ENCODE peak calls at places on chromosomes 4 and X, in ten cellular contexts. One of them, this sample, is unnamed.

GRCh38 chrX:136608295-136608933 is 39.5 kb upstream of the CD40LG start:
- DNase-seq in SK-N-SH: no peak
- DNase-seq in colonic mucosa: peak; percentile 29
- DNase-seq in aorta: peak; percentile 51
- DNase-seq in PC-9: no peak
- DNase-seq in PC-3: peak; percentile 57
- DNase-seq in lower lobe of right lung: peak; percentile 46
- DNase-seq in adrenal gland: peak; percentile 29
- DNase-seq in transverse colon: peak; percentile 64
- DNase-seq in mesenchymal stem cell: no peak
- DNase-seq in this sample: peak; percentile 44

GRCh38 chr4:55745014-55745413 is 74.6 kb upstream of the EXOC1L start:
- DNase-seq in PC-3: no peak
- DNase-seq in colonic mucosa: no peak
- DNase-seq in transverse colon: no peak
- DNase-seq in lower lobe of right lung: no peak
- DNase-seq in adrenal gland: no peak
- DNase-seq in SK-N-SH: no peak
- DNase-seq in mesenchymal stem cell: no peak
- DNase-seq in PC-9: no peak
- DNase-seq in aorta: no peak
- DNase-seq in this sample: no peak

GRCh38 chr4:26248647-26249046 is 72.2 kb upstream of the RBPJ start:
- DNase-seq in lower lobe of right lung: no peak
- DNase-seq in adrenal gland: peak; percentile 22
- DNase-seq in PC-3: no peak
- DNase-seq in mesenchymal stem cell: peak; percentile 48
- DNase-seq in transverse colon: peak; percentile 21
- DNase-seq in PC-9: no peak
- DNase-seq in colonic mucosa: peak; percentile 50
- DNase-seq in aorta: no peak
- DNase-seq in SK-N-SH: peak; percentile 46
- DNase-seq in this sample: no peak

GRCh38 chrX:40005290-40006011 is 92.3 kb downstream of the BCOR start:
- DNase-seq in adrenal gland: no peak
- DNase-seq in PC-3: no peak
- DNase-seq in SK-N-SH: no peak
- DNase-seq in lower lobe of right lung: no peak
- DNase-seq in colonic mucosa: no peak
- DNase-seq in aorta: no peak
- DNase-seq in transverse colon: no peak
- DNase-seq in PC-9: no peak
- DNase-seq in mesenchymal stem cell: no peak
- DNase-seq in this sample: no peak

GRCh38 chrX:130091976-130092522 is 18.2 kb downstream of the ELF4 start:
- DNase-seq in aorta: peak; percentile 71
- DNase-seq in SK-N-SH: no peak
- DNase-seq in transverse colon: peak; percentile 83
- DNase-seq in mesenchymal stem cell: no peak
- DNase-seq in lower lobe of right lung: peak; percentile 78
- DNase-seq in colonic mucosa: peak; percentile 75
- DNase-seq in PC-9: no peak
- DNase-seq in adrenal gland: no peak
- DNase-seq in PC-3: no peak
- DNase-seq in this sample: peak; percentile 77

GRCh38 chr4:123327846-123328447 is 68.6 kb upstream of the SPRY1 start:
- DNase-seq in transverse colon: no peak
- DNase-seq in lower lobe of right lung: no peak
- DNase-seq in mesenchymal stem cell: no peak
- DNase-seq in adrenal gland: no peak
- DNase-seq in colonic mucosa: no peak
- DNase-seq in PC-9: no peak
- DNase-seq in PC-3: no peak
- DNase-seq in aorta: no peak
- DNase-seq in SK-N-SH: no peak
- DNase-seq in this sample: no peak

GRCh38 chrX:69153060-69153730 is 12.1 kb downstream of the PJA1 start:
- DNase-seq in mesenchymal stem cell: peak; percentile 88
- DNase-seq in SK-N-SH: peak; percentile 15
- DNase-seq in lower lobe of right lung: no peak
- DNase-seq in PC-3: no peak
- DNase-seq in adrenal gland: peak; percentile 32
- DNase-seq in PC-9: peak; percentile 53
- DNase-seq in aorta: peak; percentile 56
- DNase-seq in colonic mucosa: peak; percentile 28
- DNase-seq in transverse colon: no peak
- DNase-seq in this sample: no peak

GRCh38 chr4:5385741-5386251 is 322.6 kb downstream of the EVC2 start:
- DNase-seq in PC-3: no peak
- DNase-seq in adrenal gland: no peak
- DNase-seq in aorta: no peak
- DNase-seq in colonic mucosa: peak; percentile 81
- DNase-seq in SK-N-SH: no peak
- DNase-seq in transverse colon: peak; percentile 80
- DNase-seq in PC-9: no peak
- DNase-seq in lower lobe of right lung: no peak
- DNase-seq in mesenchymal stem cell: no peak
- DNase-seq in this sample: no peak

GRCh38 chr4:183161630-183162029 is 62.6 kb downstream of the WWC2 start:
- DNase-seq in lower lobe of right lung: no peak
- DNase-seq in colonic mucosa: no peak
- DNase-seq in transverse colon: no peak
- DNase-seq in adrenal gland: no peak
- DNase-seq in SK-N-SH: no peak
- DNase-seq in aorta: no peak
- DNase-seq in PC-3: no peak
- DNase-seq in PC-9: no peak
- DNase-seq in mesenchymal stem cell: no peak
- DNase-seq in this sample: no peak

DNA sequence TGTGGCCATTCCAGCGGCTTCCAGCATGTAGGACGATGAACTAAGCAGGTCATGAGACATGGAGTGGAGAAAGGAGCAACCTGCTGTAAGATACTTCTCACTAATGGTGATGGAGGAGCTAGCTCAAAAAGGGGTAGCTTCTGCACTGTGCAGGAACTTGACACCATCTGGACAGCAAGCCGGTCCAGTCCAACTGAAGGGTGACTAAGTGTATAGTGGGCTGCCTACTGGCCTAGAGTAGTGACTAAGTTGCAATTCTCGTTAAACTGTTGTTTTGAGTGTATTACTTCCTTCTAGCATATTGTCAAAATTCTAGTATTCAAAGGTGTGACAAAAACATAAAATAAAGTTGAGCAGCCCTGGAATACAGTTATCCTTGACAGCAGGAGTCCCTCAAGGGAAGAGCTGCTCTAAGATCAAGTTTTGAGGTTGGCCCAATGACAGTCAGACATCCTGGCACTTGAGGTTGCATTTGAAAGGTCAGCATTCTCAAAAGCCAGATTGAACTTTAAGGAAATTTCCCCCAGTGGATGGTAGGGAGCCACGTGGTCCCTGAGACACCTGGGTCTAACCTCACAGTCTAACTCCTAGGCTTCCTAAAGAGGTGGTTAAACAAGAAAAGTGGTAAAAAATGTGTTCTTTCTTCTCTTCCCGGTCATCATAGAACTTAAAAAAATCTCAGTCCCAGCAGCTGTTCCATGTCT is 8.0 kb downstream of the CETN2 start:
- DNase-seq in SK-N-SH: no peak
- DNase-seq in lower lobe of right lung: no peak
- DNase-seq in colonic mucosa: no peak
- DNase-seq in mesenchymal stem cell: no peak
- DNase-seq in transverse colon: no peak
- DNase-seq in PC-3: peak; percentile 62
- DNase-seq in adrenal gland: no peak
- DNase-seq in PC-9: no peak
- DNase-seq in aorta: no peak
- DNase-seq in this sample: no peak
- H3K9me3 ChIP-seq in SK-N-SH: no peaks in the 10 kb centered on the region
- H3K9me3 ChIP-seq in lower lobe of right lung: no peaks in the 10 kb centered on the region
- H3K9me3 ChIP-seq in colonic mucosa: no peaks in the 10 kb centered on the region
- H3K9me3 ChIP-seq in mesenchymal stem cell: no peaks in the 10 kb centered on the region
- H3K9me3 ChIP-seq in transverse colon: no peaks in the 10 kb centered on the region
- H3K9me3 ChIP-seq in PC-3: no peaks in the 10 kb centered on the region
- H3K9me3 ChIP-seq in adrenal gland: no peaks in the 10 kb centered on the region
- H3K9me3 ChIP-seq in PC-9: no peaks in the 10 kb centered on the region
- H3K9me3 ChIP-seq in aorta: no peaks in the 10 kb centered on the region
- H3K9me3 ChIP-seq in this sample: no peaks in the 10 kb centered on the region

GRCh38 chrX:119094819-119095218 is 22.0 kb downstream of the CT47C1 start:
- DNase-seq in lower lobe of right lung: no peak
- DNase-seq in PC-9: no peak
- DNase-seq in colonic mucosa: no peak
- DNase-seq in aorta: no peak
- DNase-seq in adrenal gland: no peak
- DNase-seq in SK-N-SH: no peak
- DNase-seq in mesenchymal stem cell: no peak
- DNase-seq in transverse colon: no peak
- DNase-seq in PC-3: no peak
- DNase-seq in this sample: no peak
- H3K9me3 ChIP-seq in lower lobe of right lung: no peaks in the 10 kb centered on the region
- H3K9me3 ChIP-seq in PC-9: no peaks in the 10 kb centered on the region
- H3K9me3 ChIP-seq in colonic mucosa: no peaks in the 10 kb centered on the region
- H3K9me3 ChIP-seq in aorta: no peaks in the 10 kb centered on the region
- H3K9me3 ChIP-seq in adrenal gland: no peaks in the 10 kb centered on the region
- H3K9me3 ChIP-seq in SK-N-SH: no peaks in the 10 kb centered on the region
- H3K9me3 ChIP-seq in mesenchymal stem cell: no peaks in the 10 kb centered on the region
- H3K9me3 ChIP-seq in transverse colon: no peaks in the 10 kb centered on the region
- H3K9me3 ChIP-seq in PC-3: no peaks in the 10 kb centered on the region
- H3K9me3 ChIP-seq in this sample: no peaks in the 10 kb centered on the region

DNA sequence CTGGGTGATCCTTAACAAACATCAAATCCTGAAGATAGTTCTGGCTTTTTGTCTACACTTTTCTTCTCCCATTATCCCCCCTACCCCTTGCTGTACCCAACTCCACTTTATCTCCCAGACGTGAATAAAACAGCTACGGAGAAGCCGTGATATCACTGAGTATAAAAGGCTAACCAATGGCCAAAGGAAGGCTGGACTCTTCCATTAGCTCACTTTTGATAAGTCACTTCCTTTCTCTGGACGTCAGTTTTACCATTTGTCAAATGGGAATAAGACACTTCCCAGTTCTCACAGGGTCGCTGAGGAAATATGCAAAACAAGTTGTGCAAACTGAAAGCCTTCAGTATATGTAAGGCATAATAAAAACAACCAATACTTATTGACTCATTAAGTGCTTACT is 38.6 kb upstream of the EDA2R start:
- DNase-seq in PC-9: no peak
- DNase-seq in mesenchymal stem cell: peak; percentile 25
- DNase-seq in colonic mucosa: no peak
- DNase-seq in transverse colon: no peak
- DNase-seq in adrenal gland: no peak
- DNase-seq in SK-N-SH: no peak
- DNase-seq in PC-3: no peak
- DNase-seq in lower lobe of right lung: no peak
- DNase-seq in aorta: no peak
- DNase-seq in this sample: no peak
- H3K9me3 ChIP-seq in PC-9: no peaks in the 10 kb centered on the region
- H3K9me3 ChIP-seq in mesenchymal stem cell: no peaks in the 10 kb centered on the region
- H3K9me3 ChIP-seq in colonic mucosa: no peaks in the 10 kb centered on the region
- H3K9me3 ChIP-seq in transverse colon: no peaks in the 10 kb centered on the region
- H3K9me3 ChIP-seq in adrenal gland: no peaks in the 10 kb centered on the region
- H3K9me3 ChIP-seq in SK-N-SH: no peaks in the 10 kb centered on the region
- H3K9me3 ChIP-seq in PC-3: no peaks in the 10 kb centered on the region
- H3K9me3 ChIP-seq in lower lobe of right lung: no peaks in the 10 kb centered on the region
- H3K9me3 ChIP-seq in aorta: no peaks in the 10 kb centered on the region
- H3K9me3 ChIP-seq in this sample: no peaks in the 10 kb centered on the region

GRCh38 chr4:147546341-147546740 is 65.4 kb downstream of the EDNRA start:
- DNase-seq in PC-9: no peak
- DNase-seq in mesenchymal stem cell: peak; percentile 95
- DNase-seq in SK-N-SH: no peak
- DNase-seq in PC-3: peak; percentile 83
- DNase-seq in lower lobe of right lung: no peak
- DNase-seq in aorta: no peak
- DNase-seq in colonic mucosa: no peak
- DNase-seq in transverse colon: no peak
- DNase-seq in adrenal gland: no peak
- DNase-seq in this sample: no peak

GRCh38 chr4:147547314-147548056 is 66.6 kb downstream of the EDNRA start:
- DNase-seq in PC-3: peak; percentile 24
- DNase-seq in colonic mucosa: no peak
- DNase-seq in transverse colon: no peak
- DNase-seq in mesenchymal stem cell: peak; percentile 87
- DNase-seq in SK-N-SH: no peak
- DNase-seq in PC-9: no peak
- DNase-seq in lower lobe of right lung: no peak
- DNase-seq in aorta: no peak
- DNase-seq in adrenal gland: no peak
- DNase-seq in this sample: no peak

GRCh38 chr4:147539959-147540358 is 59.1 kb downstream of the EDNRA start:
- DNase-seq in PC-3: no peak
- DNase-seq in mesenchymal stem cell: no peak
- DNase-seq in colonic mucosa: no peak
- DNase-seq in adrenal gland: no peak
- DNase-seq in lower lobe of right lung: no peak
- DNase-seq in PC-9: no peak
- DNase-seq in transverse colon: no peak
- DNase-seq in aorta: no peak
- DNase-seq in SK-N-SH: no peak
- DNase-seq in this sample: no peak

GRCh38 chr4:147542229-147542990 is 61.5 kb downstream of the EDNRA start:
- DNase-seq in PC-3: peak; percentile 17
- DNase-seq in SK-N-SH: no peak
- DNase-seq in transverse colon: no peak
- DNase-seq in lower lobe of right lung: no peak
- DNase-seq in adrenal gland: no peak
- DNase-seq in PC-9: peak; percentile 40
- DNase-seq in mesenchymal stem cell: no peak
- DNase-seq in aorta: no peak
- DNase-seq in colonic mucosa: no peak
- DNase-seq in this sample: no peak

DNA sequence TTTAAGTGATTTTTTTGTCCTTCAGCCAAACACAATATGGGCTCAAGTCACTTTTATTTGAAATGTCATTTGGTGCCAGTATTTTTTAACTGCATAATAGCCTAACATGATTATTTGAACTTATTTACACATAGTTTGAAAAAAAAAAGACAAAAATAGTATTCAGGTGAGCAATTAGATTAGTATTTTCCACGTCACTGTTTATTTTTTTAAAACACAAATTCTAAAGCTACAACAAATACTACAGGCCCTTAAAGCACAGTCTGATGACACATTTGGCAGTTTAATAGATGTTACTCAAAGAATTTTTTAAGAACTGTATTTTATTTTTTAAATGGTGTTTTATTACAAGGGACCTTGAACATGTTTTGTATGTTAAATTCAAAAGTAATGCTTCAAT is 62.1 kb downstream of the EDNRA start:
- DNase-seq in PC-9: peak; percentile 38
- DNase-seq in aorta: no peak
- DNase-seq in colonic mucosa: no peak
- DNase-seq in PC-3: peak; percentile 61
- DNase-seq in adrenal gland: no peak
- DNase-seq in SK-N-SH: no peak
- DNase-seq in lower lobe of right lung: no peak
- DNase-seq in transverse colon: no peak
- DNase-seq in mesenchymal stem cell: peak; percentile 27
- DNase-seq in this sample: no peak
- H3K9me3 ChIP-seq in PC-9: no peaks in the 10 kb centered on the region
- H3K9me3 ChIP-seq in aorta: no peaks in the 10 kb centered on the region
- H3K9me3 ChIP-seq in colonic mucosa: no peaks in the 10 kb centered on the region
- H3K9me3 ChIP-seq in PC-3: no peaks in the 10 kb centered on the region
- H3K9me3 ChIP-seq in adrenal gland: no peaks in the 10 kb centered on the region
- H3K9me3 ChIP-seq in SK-N-SH: no peaks in the 10 kb centered on the region
- H3K9me3 ChIP-seq in lower lobe of right lung: no peaks in the 10 kb centered on the region
- H3K9me3 ChIP-seq in transverse colon: no peaks in the 10 kb centered on the region
- H3K9me3 ChIP-seq in mesenchymal stem cell: no peaks in the 10 kb centered on the region
- H3K9me3 ChIP-seq in this sample: no peaks in the 10 kb centered on the region